ENCODE peak calls at places on chromosomes 11 and 22, in four cellular contexts. X is body of pancreas, T is transverse colon, R is A549. S is an unnamed sample.

GRCh38 chr22:23804781-23805291 is 18.1 kb downstream of the SMARCB1 start:
- DNase-seq in X (no peak), T (no peak), R (no peak), S (no peak)

GRCh38 chr22:37147186-37147990 is 2.3 kb downstream of the IL2RB start:
- DNase-seq in X (no peak), T (no peak), R (no peak), S (no peak)

GRCh38 chr22:38401336-38402084 is 53.5 kb downstream of the KCNJ4 start:
- DNase-seq in X (no peak), T (no peak), R (no peak), S (no peak)

GRCh38 chr11:7484645-7485044 is 661 bp upstream of the OLFML1 start:
- DNase-seq in X (no peak), T (no peak), R (no peak), S (no peak)

GRCh38 chr11:130209944-130210854 is 50.6 kb downstream of the ST14 start:
- DNase-seq in X (no peak), T (peak; percentile 5), R (no peak), S (no peak)

GRCh38 chr11:111718436-111719325 is 47.5 kb downstream of the PPP2R1B start:
- DNase-seq in X (peak; percentile 58), T (peak; percentile 57), R (no peak), S (peak; percentile 79)

GRCh38 chr11:70191495-70192140 is 11.5 kb upstream of the FADD start:
- DNase-seq in X (peak; percentile 75), T (peak; percentile 79), R (peak; percentile 74), S (peak; percentile 73)

GRCh38 chr22:32327066-32327465 is 30.6 kb upstream of the RFPL3 start:
- DNase-seq in X (no peak), T (no peak), R (no peak), S (no peak)

GRCh38 chr22:40021401-40022000 is 26.7 kb downstream of the FAM83F start:
- DNase-seq in X (no peak), T (no peak), R (no peak), S (no peak)

GRCh38 chr11:10441652-10442503 is 13.2 kb upstream of the AMPD3 start:
- DNase-seq in X (no peak), T (no peak), R (no peak), S (no peak)

GRCh38 chr11:9566561-9567063 is 6.9 kb upstream of the WEE1 start:
- DNase-seq in X (no peak), T (no peak), R (no peak), S (no peak)

GRCh38 chr11:111846063-111846462 is 25.3 kb downstream of the ALG9 start:
- DNase-seq in X (no peak), T (no peak), R (no peak), S (no peak)

GRCh38 chr11:105052487-105052886 is 7.4 kb upstream of the CARD16 start:
- DNase-seq in X (no peak), T (no peak), R (no peak), S (no peak)

GRCh38 chr11:57321996-57322880 is 2.5 kb downstream of the TNKS1BP1 start:
- DNase-seq in X (peak; percentile 97), T (peak; percentile 90), R (peak; percentile 99), S (peak; percentile 94)

GRCh38 chr11:63845305-63845704 is 6.4 kb downstream of the MARK2 start:
- DNase-seq in X (peak; percentile 31), T (no peak), R (no peak), S (no peak)

GRCh38 chr22:17266261-17266971 is 47.2 kb upstream of the ADA2 start:
- DNase-seq in X (peak; percentile 25), T (peak; percentile 76), R (no peak), S (no peak)

GRCh38 chr11:128828350-128828749 is 38.7 kb downstream of the KCNJ1 start:
- DNase-seq in X (no peak), T (no peak), R (no peak), S (no peak)

GRCh38 chr22:17674152-17674551 is 35.6 kb downstream of the BCL2L13 start:
- DNase-seq in X (no peak), T (no peak), R (no peak), S (no peak)

GRCh38 chr22:31036671-31037550 is 44.2 kb upstream of the SMTN start:
- DNase-seq in X (no peak), T (peak; percentile 34), R (no peak), S (no peak)

GRCh38 chr11:131664811-131665210 is 294.4 kb downstream of the NTM start:
- DNase-seq in X (no peak), T (no peak), R (no peak), S (no peak)

GRCh38 chr11:44010789-44011251 is 37.0 kb upstream of the ACCSL start:
- DNase-seq in X (no peak), T (no peak), R (no peak), S (no peak)

GRCh38 chr11:129090056-129090455 is 102.1 kb downstream of the ARHGAP32 start:
- DNase-seq in X (no peak), T (no peak), R (no peak), S (no peak)

DNA sequence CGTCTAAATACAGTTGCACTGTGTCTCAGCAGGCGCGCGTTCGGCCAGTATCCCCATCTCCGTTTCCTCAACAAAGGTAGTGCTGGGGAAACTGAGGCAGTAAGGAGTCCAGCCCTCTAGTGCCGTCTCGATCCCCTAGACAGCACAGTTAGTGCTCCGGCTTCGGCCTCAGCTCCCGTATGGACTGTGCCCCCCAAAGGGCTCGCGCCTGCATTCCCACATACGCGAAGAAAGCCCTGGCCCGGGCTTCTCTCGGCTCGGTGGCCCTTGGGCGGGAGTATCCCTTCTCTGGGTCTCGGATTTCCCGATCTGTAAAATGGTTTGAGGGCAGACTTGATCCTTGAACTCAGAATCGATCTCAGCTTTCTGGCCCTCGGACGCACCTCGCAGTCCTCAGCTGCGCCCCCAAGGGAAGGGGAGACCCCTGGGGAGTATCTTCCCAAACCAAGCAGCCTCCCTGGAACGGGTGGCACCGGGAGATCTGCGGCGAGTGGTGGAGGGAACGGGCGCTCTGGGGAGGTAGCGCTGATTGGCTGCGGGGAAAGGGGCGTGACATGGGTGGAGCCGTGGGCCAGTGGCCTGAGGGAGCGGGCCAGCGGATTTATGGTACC is 759 bp upstream of the PEX16 start:
- DNase-seq in X (peak; percentile 88), T (peak; percentile 90), R (peak; percentile 91), S (peak; percentile 79)
- TF ChIP-seq POLR2A in X (peak; percentile 83), T (peak; percentile 59), R (peak; percentile 59), S (peak; percentile 55)

DNA sequence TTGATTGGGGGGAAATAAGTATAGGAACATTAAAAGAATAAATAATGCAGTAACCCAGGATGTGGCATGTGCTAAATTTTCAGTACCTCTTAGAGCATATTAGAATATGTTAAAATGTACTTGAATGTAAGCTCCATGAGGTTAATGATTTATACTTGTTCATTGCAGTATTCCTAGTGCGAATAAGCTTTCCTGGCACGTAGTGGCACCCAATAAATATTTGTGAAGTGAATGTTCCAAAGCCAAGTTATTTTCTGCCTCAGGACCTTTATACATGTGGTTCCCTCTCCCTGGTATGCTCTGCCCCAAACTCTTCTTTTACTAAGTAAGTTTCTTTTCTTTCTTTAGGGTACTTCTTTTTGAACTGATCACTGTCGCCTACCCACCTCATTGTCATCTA is 118.8 kb downstream of the DBX1 start:
- DNase-seq in X (no peak), T (no peak), R (no peak), S (no peak)
- H3K27ac ChIP-seq in X (no peak overlapping the region), T (no peak overlapping the region), R (peak overlapping the region; percentile 93), S (no peak overlapping the region)

DNA sequence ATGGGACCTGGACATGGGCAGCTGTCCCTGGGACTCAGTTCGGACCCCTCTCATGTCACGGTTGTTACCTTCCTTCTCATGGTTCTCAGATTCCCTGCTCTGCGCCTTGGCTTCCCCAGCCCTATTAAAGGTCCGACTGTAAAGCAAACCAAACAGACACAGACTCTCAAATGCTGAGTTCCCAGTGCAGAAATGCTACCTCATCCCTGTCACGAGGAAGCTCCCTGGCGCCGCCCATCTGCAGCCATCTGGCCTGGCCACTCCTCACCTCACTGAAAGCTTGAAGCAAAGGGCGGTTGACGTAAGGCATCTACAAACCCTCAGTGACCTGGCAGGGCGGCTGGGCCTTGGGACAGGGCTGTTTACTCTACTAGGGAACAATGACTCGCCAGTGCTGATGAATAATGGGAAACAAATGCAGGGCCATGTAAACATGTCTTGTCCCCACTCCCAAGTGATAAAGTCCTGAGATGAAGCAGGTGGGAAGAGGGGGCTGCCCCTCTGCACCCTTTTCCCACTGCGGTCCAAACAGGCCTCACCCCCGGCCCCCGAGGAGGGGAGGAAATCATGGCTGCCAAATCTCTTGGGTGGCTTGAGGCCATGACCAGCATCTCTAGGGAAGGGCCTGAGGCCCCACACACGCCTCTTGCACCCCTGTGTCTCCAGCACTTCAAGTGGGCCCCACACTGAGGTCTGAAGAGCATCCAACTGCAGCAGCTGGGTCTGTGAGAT is 49.3 kb downstream of the SCUBE1 start:
- DNase-seq in X (no peak), T (peak; percentile 79), R (peak; percentile 32), S (peak; percentile 69)
- TF ChIP-seq CTCF in X (no peak), T (no peak), R (no peak), S (no peak)

GRCh38 chr22:45865561-45866397 is 111.2 kb downstream of the WNT7B start:
- DNase-seq in X (no peak), T (no peak), R (no peak), S (peak; percentile 38)

GRCh38 chr22:45863981-45864751 is 112.8 kb downstream of the WNT7B start:
- DNase-seq in X (peak; percentile 41), T (peak; percentile 58), R (peak; percentile 45), S (peak; percentile 67)

GRCh38 chr22:45867118-45867905 is 109.7 kb downstream of the WNT7B start:
- DNase-seq in X (no peak), T (no peak), R (no peak), S (no peak)

GRCh38 chr22:45866398-45867117 is 110.4 kb downstream of the WNT7B start:
- DNase-seq in X (no peak), T (no peak), R (no peak), S (no peak)

DNA sequence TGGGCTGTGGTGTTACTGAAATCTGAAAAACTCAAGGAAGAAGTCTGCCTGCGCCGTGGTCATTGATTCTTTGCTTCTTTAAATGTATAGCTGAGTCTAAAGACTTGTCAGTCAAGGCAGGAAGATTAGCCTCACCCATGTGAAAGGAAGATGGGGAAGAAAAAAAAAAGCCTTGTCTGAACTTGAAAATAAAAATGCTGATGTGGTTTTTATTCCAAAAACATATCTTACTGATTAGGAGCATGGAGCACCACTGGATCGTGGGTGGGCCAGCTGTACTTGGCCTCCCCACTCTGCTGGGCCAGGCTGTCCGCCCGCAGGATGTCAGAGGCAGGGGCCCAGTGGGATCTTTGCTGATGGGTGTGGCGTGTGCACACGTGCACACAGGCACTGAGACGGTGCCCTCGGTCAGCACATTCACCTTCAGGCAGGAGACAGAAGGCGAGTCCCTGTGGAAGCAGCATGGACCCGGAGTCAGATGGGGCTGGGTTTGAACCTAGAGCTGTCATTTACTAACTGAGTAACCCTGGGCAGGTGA is 111.9 kb downstream of the WNT7B start:
- DNase-seq in X (no peak), T (no peak), R (no peak), S (no peak)
- TF ChIP-seq POLR2A in X (no peak), T (no peak), R (no peak), S (no peak)

GRCh38 chr11:75285776-75286360 is 45.3 kb downstream of the TPBGL start:
- DNase-seq in X (no peak), T (no peak), R (no peak), S (no peak)
- H3K27ac ChIP-seq in X (no peak overlapping the region), T (no peak overlapping the region), R (no peak overlapping the region), S (no peak overlapping the region)

S was measured in prostate gland.